ENCODE peak calls at places on chromosomes 4 and X, in four cellular contexts. N, O, U and F are unnamed samples.

GRCh38 chr4:26780524-26780923 is 80.1 kb upstream of the STIM2 start:
- DNase-seq in N (no peak), U (no peak), O (no peak), F (no peak)

GRCh38 chr4:85740431-85740861 is 265.5 kb downstream of the ARHGAP24 start:
- DNase-seq in O (no peak), U (no peak), N (no peak), F (no peak)

GRCh38 chr4:22077571-22077970 is 129.0 kb upstream of the KCNIP4 start:
- DNase-seq in O (no peak), N (no peak), U (no peak), F (no peak)

GRCh38 chr4:101271516-101271915 is 75.8 kb downstream of the PPP3CA start:
- DNase-seq in N (no peak), O (no peak), U (peak), F (no peak)

GRCh38 chr4:109589119-109589518 is 29.1 kb downstream of the MCUB start:
- DNase-seq in N (no peak), O (no peak), U (no peak), F (peak)

GRCh38 chrX:34197946-34198345 is 65.8 kb upstream of the FAM47A start:
- DNase-seq in U (no peak), O (no peak), N (no peak), F (no peak)

GRCh38 chrX:16785247-16786138 is 773 bp upstream of the TXLNG start:
- DNase-seq in O (peak), U (no peak), N (no peak), F (no peak)

GRCh38 chrX:78104447-78105176 is 564 bp downstream of the PGK1 start:
- DNase-seq in U (peak), O (peak), N (no peak), F (peak)

GRCh38 chrX:16695079-16695676 is 17.3 kb downstream of the CTPS2 start:
- DNase-seq in O (peak), N (peak), U (peak), F (peak)

GRCh38 chr4:27789768-27790167 is 929.1 kb downstream of the STIM2 start:
- DNase-seq in U (no peak), N (no peak), O (no peak), F (no peak)

GRCh38 chr4:76751612-76752343 is 146.2 kb downstream of the SOWAHB start:
- DNase-seq in O (no peak), N (no peak), U (no peak), F (no peak)

GRCh38 chrX:13599491-13599890 is 30.1 kb downstream of the EGFL6 start:
- DNase-seq in N (no peak), U (no peak), O (no peak), F (no peak)

GRCh38 chr4:136012250-136012649 is 1520.0 kb downstream of the PCDH18 start:
- DNase-seq in U (no peak), O (no peak), N (no peak), F (no peak)

GRCh38 chrX:23327104-23327503 is 7.5 kb upstream of the PTCHD1 start:
- DNase-seq in U (no peak), N (no peak), O (no peak), F (peak)

GRCh38 chr4:93788712-93789111 is 39.8 kb upstream of the ATOH1 start:
- DNase-seq in N (peak), U (peak), O (peak), F (peak)

GRCh38 chr4:20248155-20248558 is 3.5 kb upstream of the SLIT2 start:
- DNase-seq in U (peak), N (peak), O (peak), F (peak)

GRCh38 chr4:10185518-10186227 is 69.1 kb upstream of the WDR1 start:
- DNase-seq in N (no peak), U (no peak), O (no peak), F (no peak)

GRCh38 chrX:150366951-150367545 is 3.9 kb downstream of the MAMLD1 start:
- DNase-seq in U (no peak), N (no peak), O (no peak), F (no peak)

GRCh38 chr4:167940217-167940616 is 152.1 kb upstream of the ANXA10 start:
- DNase-seq in O (no peak), N (no peak), U (no peak), F (no peak)

GRCh38 chr4:41092128-41092527 is 122.2 kb downstream of the APBB2 start:
- DNase-seq in U (no peak), N (no peak), O (no peak), F (no peak)

GRCh38 chr4:154030747-154031146 is 241.9 kb upstream of the SFRP2 start:
- DNase-seq in U (no peak), O (no peak), N (no peak), F (no peak)

GRCh38 chrX:72142094-72142843 is 10.6 kb upstream of the RTL5 start:
- DNase-seq in N (no peak), U (no peak), O (peak), F (no peak)

GRCh38 chrX:96372313-96373046 is 312.2 kb upstream of the DIAPH2 start:
- DNase-seq in U (peak), O (peak), N (peak), F (peak)

GRCh38 chrX:110384490-110384889 is 25.8 kb downstream of the RTL9 start:
- DNase-seq in O (no peak), N (peak), U (no peak), F (no peak)

GRCh38 chrX:126137899-126138298 is 28.2 kb downstream of the DCAF12L2 start:
- DNase-seq in O (peak), N (no peak), U (no peak), F (no peak)

GRCh38 chr4:85367815-85368214 is 107.1 kb upstream of the ARHGAP24 start:
- DNase-seq in U (no peak), O (no peak), N (no peak), F (no peak)

GRCh38 chr4:125572601-125573000 is 257.8 kb downstream of the FAT4 start:
- DNase-seq in U (no peak), N (no peak), O (no peak), F (peak)

GRCh38 chr4:80498725-80499124 is 163.2 kb downstream of the CFAP299 start:
- DNase-seq in N (no peak), U (no peak), O (no peak), F (no peak)

GRCh38 chrX:13197961-13198761 is 121.7 kb downstream of the ATXN3L start:
- DNase-seq in U (no peak), N (no peak), O (peak), F (peak)

GRCh38 chrX:139077303-139078131 is 366.0 kb upstream of the FGF13 start:
- DNase-seq in N (no peak), U (no peak), O (no peak), F (no peak)

GRCh38 chr4:77007358-77008230 is 58.0 kb downstream of the SEPTIN11 start:
- DNase-seq in U (no peak), O (no peak), N (no peak), F (peak)

GRCh38 chr4:8860892-8861575 is 10.6 kb downstream of the HMX1 start:
- DNase-seq in N (no peak), O (peak), U (no peak), F (peak)
- TF ChIP-seq JUND in N (no peak), O (no peak), U (no peak), F (no peak)

DNA sequence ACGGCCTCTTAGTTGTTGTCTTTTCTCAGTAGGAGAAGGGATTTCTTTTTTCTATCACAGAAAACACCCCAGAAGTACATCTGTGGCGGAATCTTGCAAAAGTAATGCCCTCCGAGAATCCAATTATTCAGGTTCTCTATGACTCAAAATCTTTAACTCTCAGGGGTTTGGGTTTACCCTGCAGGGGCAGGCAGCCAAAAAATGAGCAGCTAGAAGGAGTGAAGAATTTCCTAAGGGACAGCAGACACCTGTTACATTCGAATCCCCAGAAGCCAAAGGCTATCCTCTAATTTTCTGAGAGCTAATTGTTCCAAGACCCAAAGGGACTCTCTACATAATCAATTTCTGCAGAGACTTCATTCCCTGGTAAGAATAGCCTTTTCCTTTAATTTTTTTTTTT is 27.4 kb upstream of the CBR4 start:
- DNase-seq in O (no peak), U (no peak), N (no peak), F (no peak)
- TF ChIP-seq JUND in O (no peak), U (no peak), N (no peak), F (no peak)

GRCh38 chr4:37385424-37385823 is 140.9 kb downstream of the NWD2 start:
- DNase-seq in U (no peak), N (no peak), O (no peak), F (no peak)

GRCh38 chr4:37381040-37381668 is 136.6 kb downstream of the NWD2 start:
- DNase-seq in N (no peak), U (no peak), O (no peak), F (no peak)

GRCh38 chr4:37389369-37389765 is 144.8 kb downstream of the NWD2 start:
- DNase-seq in U (no peak), O (no peak), N (no peak), F (no peak)

GRCh38 chr4:37388672-37389368 is 144.3 kb downstream of the NWD2 start:
- DNase-seq in U (no peak), N (no peak), O (no peak), F (no peak)

GRCh38 chr4:37383579-37384229 is 139.2 kb downstream of the NWD2 start:
- DNase-seq in U (peak), O (peak), N (peak), F (peak)
- TF ChIP-seq JUND in U (no peak), O (no peak), N (no peak), F (no peak)

GRCh38 chr4:73193155-73193554 is 65.4 kb downstream of the ANKRD17 start:
- DNase-seq in N (no peak), O (no peak), U (no peak), F (no peak)
- TF ChIP-seq JUND in N (no peak), O (no peak), U (no peak), F (no peak)

GRCh38 chr4:123788577-123788976 is 392.0 kb downstream of the SPRY1 start:
- DNase-seq in N (no peak), U (no peak), O (no peak), F (no peak)

GRCh38 chr4:123786159-123786915 is 389.7 kb downstream of the SPRY1 start:
- DNase-seq in U (no peak), N (no peak), O (no peak), F (no peak)

GRCh38 chr4:123785515-123785914 is 388.9 kb downstream of the SPRY1 start:
- DNase-seq in O (no peak), N (no peak), U (no peak), F (no peak)

GRCh38 chr4:123786955-123787354 is 390.4 kb downstream of the SPRY1 start:
- DNase-seq in N (no peak), U (no peak), O (no peak), F (no peak)

DNA sequence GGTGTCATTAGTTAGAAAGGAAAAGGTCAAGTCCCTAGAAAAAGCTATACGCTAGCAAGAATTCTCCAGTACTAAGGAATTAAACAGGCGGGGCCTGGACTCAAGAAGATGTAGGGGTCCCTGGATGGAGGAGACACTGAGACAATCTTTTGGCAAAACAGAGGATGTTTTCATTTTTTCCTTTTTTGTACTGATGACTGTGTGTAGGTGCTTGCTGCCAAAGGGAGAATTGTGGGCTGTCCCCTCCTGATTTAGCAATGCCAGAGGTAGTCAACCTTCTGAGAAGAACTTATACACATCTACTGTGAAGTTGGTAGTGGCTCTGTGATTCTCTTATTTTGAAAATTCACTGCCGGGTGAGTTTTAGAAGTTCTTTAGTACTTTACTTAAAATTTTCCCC is 391.1 kb downstream of the SPRY1 start:
- DNase-seq in N (no peak), U (no peak), O (no peak), F (no peak)
- TF ChIP-seq JUND in N (no peak), U (no peak), O (no peak), F (no peak)

GRCh38 chr4:856468-856901 is 30.6 kb upstream of the CPLX1 start:
- DNase-seq in N (no peak), U (no peak), O (no peak), F (no peak)
- TF ChIP-seq JUND in N (no peak), U (no peak), O (no peak), F (no peak)